ENCODE peak calls at places on chromosomes 13 and 19, in four cellular contexts. One of them, this sample, is unnamed.

GRCh38 chr19:37594982-37595382 is 306 bp downstream of the ZNF540 start:
- DNase-seq in K562: no peak
- DNase-seq in GM12878: peak
- DNase-seq in WTC11: peak
- DNase-seq in this sample: no peak

GRCh38 chr19:33296473-33297060 is 5.8 kb downstream of the CEBPA start:
- DNase-seq in WTC11: no peak
- DNase-seq in GM12878: no peak
- DNase-seq in K562: no peak
- DNase-seq in this sample: no peak

GRCh38 chr13:71867101-71867814 is at the start of gene DACH1:
- DNase-seq in GM12878: no peak
- DNase-seq in K562: no peak
- DNase-seq in WTC11: peak
- DNase-seq in this sample: peak

GRCh38 chr13:73429691-73430090 is 370.9 kb downstream of the KLF5 start:
- DNase-seq in K562: no peak
- DNase-seq in WTC11: no peak
- DNase-seq in GM12878: no peak
- DNase-seq in this sample: no peak

GRCh38 chr19:6568816-6569215 is 22.1 kb downstream of the CD70 start:
- DNase-seq in GM12878: no peak
- DNase-seq in WTC11: no peak
- DNase-seq in K562: no peak
- DNase-seq in this sample: no peak

GRCh38 chr19:16381756-16382401 is 57.3 kb downstream of the KLF2 start:
- DNase-seq in K562: no peak
- DNase-seq in GM12878: no peak
- DNase-seq in WTC11: no peak
- DNase-seq in this sample: no peak

GRCh38 chr19:49984491-49984890 is 23.5 kb upstream of the SIGLEC11 start:
- DNase-seq in WTC11: no peak
- DNase-seq in K562: no peak
- DNase-seq in GM12878: no peak
- DNase-seq in this sample: no peak

GRCh38 chr19:56106397-56106849 is 14.7 kb downstream of the ZNF787 start:
- DNase-seq in WTC11: no peak
- DNase-seq in K562: no peak
- DNase-seq in GM12878: no peak
- DNase-seq in this sample: no peak

GRCh38 chr13:31846984-31847752 is 107.8 kb downstream of the RXFP2 start:
- DNase-seq in WTC11: no peak
- DNase-seq in K562: peak
- DNase-seq in GM12878: no peak
- DNase-seq in this sample: no peak

GRCh38 chr13:82206241-82206640 is 1676.0 kb downstream of the SLITRK1 start:
- DNase-seq in GM12878: no peak
- DNase-seq in WTC11: no peak
- DNase-seq in K562: no peak
- DNase-seq in this sample: no peak

GRCh38 chr13:101523732-101524131 is 71.3 kb downstream of the ITGBL1 start:
- DNase-seq in WTC11: no peak
- DNase-seq in GM12878: no peak
- DNase-seq in K562: no peak
- DNase-seq in this sample: no peak

GRCh38 chr19:21474671-21475181 is 30.7 kb upstream of the ZNF429 start:
- DNase-seq in WTC11: peak
- DNase-seq in K562: no peak
- DNase-seq in GM12878: no peak
- DNase-seq in this sample: no peak

GRCh38 chr19:29815231-29815630 is 3.4 kb downstream of the CCNE1 start:
- DNase-seq in WTC11: no peak
- DNase-seq in GM12878: peak
- DNase-seq in K562: no peak
- DNase-seq in this sample: no peak

GRCh38 chr19:57465680-57466381 is 8.9 kb upstream of the VN1R1 start:
- DNase-seq in WTC11: peak
- DNase-seq in GM12878: peak
- DNase-seq in K562: peak
- DNase-seq in this sample: peak

GRCh38 chr19:12937243-12938053 is 961 bp upstream of the CALR start:
- DNase-seq in WTC11: peak
- DNase-seq in GM12878: no peak
- DNase-seq in K562: no peak
- DNase-seq in this sample: peak

GRCh38 chr19:40744554-40745401 is 5.5 kb downstream of the ACTMAP start:
- DNase-seq in WTC11: peak
- DNase-seq in GM12878: no peak
- DNase-seq in K562: peak
- DNase-seq in this sample: peak

GRCh38 chr19:2798733-2799132 is 13.4 kb downstream of the THOP1 start:
- DNase-seq in GM12878: no peak
- DNase-seq in K562: no peak
- DNase-seq in WTC11: no peak
- DNase-seq in this sample: no peak

GRCh38 chr13:87426737-87427136 is 244.4 kb upstream of the SLITRK5 start:
- DNase-seq in K562: no peak
- DNase-seq in WTC11: no peak
- DNase-seq in GM12878: no peak
- DNase-seq in this sample: no peak

GRCh38 chr19:44942067-44942571 is at the start of gene APOC4:
- DNase-seq in WTC11: no peak
- DNase-seq in K562: no peak
- DNase-seq in GM12878: no peak
- DNase-seq in this sample: no peak

GRCh38 chr13:44229371-44230030 is 144.1 kb upstream of the SERP2 start:
- DNase-seq in K562: no peak
- DNase-seq in GM12878: no peak
- DNase-seq in WTC11: no peak
- DNase-seq in this sample: no peak

GRCh38 chr19:32324631-32325215 is 20.7 kb upstream of the ZNF507 start:
- DNase-seq in K562: no peak
- DNase-seq in GM12878: no peak
- DNase-seq in WTC11: no peak
- DNase-seq in this sample: no peak

GRCh38 chr13:104809483-104809882 is 1726.0 kb downstream of the EFNB2 start:
- DNase-seq in WTC11: no peak
- DNase-seq in GM12878: no peak
- DNase-seq in K562: no peak
- DNase-seq in this sample: no peak

GRCh38 chr19:5116292-5116691 is 147.4 kb downstream of the KDM4B start:
- DNase-seq in WTC11: no peak
- DNase-seq in K562: no peak
- DNase-seq in GM12878: no peak
- DNase-seq in this sample: no peak

GRCh38 chr13:44713793-44714469 is 137.8 kb upstream of the TSC22D1 start:
- DNase-seq in WTC11: no peak
- DNase-seq in K562: no peak
- DNase-seq in GM12878: no peak
- DNase-seq in this sample: peak

GRCh38 chr13:36887758-36888521 is 32.1 kb downstream of the SMAD9 start:
- DNase-seq in K562: no peak
- DNase-seq in GM12878: peak
- DNase-seq in WTC11: no peak
- DNase-seq in this sample: no peak

GRCh38 chr13:24033527-24034302 is 126.8 kb upstream of the SPATA13 start:
- DNase-seq in K562: no peak
- DNase-seq in WTC11: no peak
- DNase-seq in GM12878: no peak
- DNase-seq in this sample: no peak

GRCh38 chr13:40764587-40765403 is 6.2 kb downstream of the MRPS31 start:
- DNase-seq in GM12878: no peak
- DNase-seq in K562: no peak
- DNase-seq in WTC11: no peak
- DNase-seq in this sample: no peak

GRCh38 chr19:38394488-38394887 is 6.0 kb downstream of the SPRED3 start:
- DNase-seq in GM12878: no peak
- DNase-seq in K562: no peak
- DNase-seq in WTC11: peak
- DNase-seq in this sample: peak

GRCh38 chr13:66835040-66835628 is 395.0 kb downstream of the PCDH9 start:
- DNase-seq in K562: peak
- DNase-seq in WTC11: peak
- DNase-seq in GM12878: no peak
- DNase-seq in this sample: peak

GRCh38 chr13:75512253-75512652 is 25.4 kb downstream of the COMMD6 start:
- DNase-seq in K562: no peak
- DNase-seq in WTC11: no peak
- DNase-seq in GM12878: peak
- DNase-seq in this sample: no peak

GRCh38 chr19:45976180-45976579 is 2.5 kb upstream of the NOVA2 start:
- DNase-seq in WTC11: no peak
- DNase-seq in GM12878: no peak
- DNase-seq in K562: no peak
- DNase-seq in this sample: no peak

GRCh38 chr19:11480927-11481776 is at the start of gene ELAVL3:
- DNase-seq in WTC11: peak
- DNase-seq in GM12878: no peak
- DNase-seq in K562: no peak
- DNase-seq in this sample: no peak
- TF ChIP-seq TCF7 in WTC11: no peak
- TF ChIP-seq TCF7 in GM12878: no peak
- TF ChIP-seq TCF7 in K562: no peak
- TF ChIP-seq TCF7 in this sample: no peak

DNA sequence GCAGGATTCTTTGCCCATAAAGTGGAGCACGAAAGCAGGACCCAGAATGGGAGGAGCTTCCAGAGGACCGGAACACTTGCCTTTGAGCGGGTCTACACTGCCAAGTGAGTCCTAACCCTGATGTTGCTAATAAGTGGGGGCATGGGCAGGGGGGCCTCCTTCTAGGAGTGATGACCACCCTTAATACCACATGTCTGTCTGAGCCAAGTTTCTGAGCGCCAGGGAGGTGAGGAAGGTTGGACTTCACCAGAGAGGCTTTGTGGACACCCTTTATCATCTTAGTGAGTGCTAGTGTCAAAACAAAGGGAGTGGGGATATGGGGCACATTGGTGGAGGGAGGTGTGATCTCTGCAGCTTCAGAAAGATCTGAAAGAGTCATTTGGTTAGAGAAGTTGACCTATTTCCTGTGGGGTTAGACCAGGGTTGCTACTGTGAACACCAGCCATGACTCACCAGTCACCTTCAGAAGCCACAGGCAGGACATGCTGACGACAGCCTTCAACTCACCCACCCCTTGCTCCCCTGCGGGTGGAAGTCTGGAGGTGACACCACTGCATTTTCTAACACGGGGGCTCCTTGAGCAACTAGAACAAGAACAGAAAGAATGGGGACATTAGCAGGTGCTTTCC is 8.8 kb downstream of the ALOX5AP start:
- DNase-seq in K562: peak
- DNase-seq in GM12878: peak
- DNase-seq in WTC11: no peak
- DNase-seq in this sample: peak
- TF ChIP-seq TCF7 in K562: no peak
- TF ChIP-seq TCF7 in GM12878: no peak
- TF ChIP-seq TCF7 in WTC11: no peak
- TF ChIP-seq TCF7 in this sample: no peak

GRCh38 chr13:49499889-49500660 is 4.3 kb downstream of the PHF11 start:
- DNase-seq in K562: no peak
- DNase-seq in GM12878: no peak
- DNase-seq in WTC11: no peak
- DNase-seq in this sample: no peak

GRCh38 chr13:49494645-49495044 is 1.1 kb upstream of the PHF11 start:
- DNase-seq in WTC11: no peak
- DNase-seq in GM12878: no peak
- DNase-seq in K562: no peak
- DNase-seq in this sample: no peak

GRCh38 chr13:49498211-49498610 is 2.5 kb downstream of the PHF11 start:
- DNase-seq in GM12878: no peak
- DNase-seq in WTC11: no peak
- DNase-seq in K562: no peak
- DNase-seq in this sample: no peak

GRCh38 chr13:49495783-49496762 is at the start of gene PHF11:
- DNase-seq in GM12878: peak
- DNase-seq in WTC11: peak
- DNase-seq in K562: peak
- DNase-seq in this sample: peak

DNA sequence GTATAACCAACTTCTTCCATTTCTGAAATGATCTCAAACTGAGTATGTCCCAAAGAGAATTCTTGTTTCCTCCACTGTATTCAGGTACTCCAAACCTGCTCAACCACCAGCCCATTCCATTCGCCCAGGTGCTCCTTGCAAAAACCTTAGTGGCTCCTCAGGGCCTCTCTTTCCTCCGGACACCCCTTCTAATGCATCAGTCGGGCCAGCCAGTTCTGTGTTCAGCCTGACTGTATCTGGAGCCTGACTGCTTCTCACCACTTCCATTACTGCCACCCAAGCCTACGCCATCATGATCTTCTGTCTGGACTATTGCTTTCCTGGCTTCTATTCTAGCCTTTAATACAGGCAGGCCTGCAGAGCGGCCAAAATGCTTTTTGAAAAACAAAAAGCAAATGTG is 1.5 kb downstream of the PHF11 start:
- DNase-seq in GM12878: no peak
- DNase-seq in K562: no peak
- DNase-seq in WTC11: no peak
- DNase-seq in this sample: no peak
- TF ChIP-seq TCF7 in GM12878: no peak
- TF ChIP-seq TCF7 in K562: no peak
- TF ChIP-seq TCF7 in WTC11: no peak
- TF ChIP-seq TCF7 in this sample: no peak

GRCh38 chr13:35630551-35631275 is 154.2 kb upstream of the MAB21L1 start:
- DNase-seq in K562: peak
- DNase-seq in GM12878: no peak
- DNase-seq in WTC11: peak
- DNase-seq in this sample: peak
- TF ChIP-seq TCF7 in K562: no peak
- TF ChIP-seq TCF7 in GM12878: no peak
- TF ChIP-seq TCF7 in WTC11: no peak
- TF ChIP-seq TCF7 in this sample: no peak

This sample was measured in HepG2.